ENCODE peak calls at places on chromosome 15, in five cellular contexts. One of them, this sample, is unnamed.
A peak's percentile ranks its signal among the peaks of the same experiment; 100 is the strongest.

GRCh38 chr15:73239564-73240208 is 129.1 kb downstream of the HCN4 start:
- DNase-seq in HCT116: no peak
- DNase-seq in K562: no peak
- DNase-seq in prostate gland: no peak
- DNase-seq in breast epithelium: no peak
- DNase-seq in this sample: no peak

GRCh38 chr15:57861039-57861638 is 154.6 kb downstream of the POLR2M start:
- DNase-seq in HCT116: peak; percentile 60
- DNase-seq in K562: peak; percentile 46
- DNase-seq in breast epithelium: no peak
- DNase-seq in prostate gland: peak; percentile 37
- DNase-seq in this sample: no peak

GRCh38 chr15:69908060-69908459 is 189.7 kb downstream of the TLE3 start:
- DNase-seq in breast epithelium: no peak
- DNase-seq in K562: no peak
- DNase-seq in prostate gland: no peak
- DNase-seq in HCT116: no peak
- DNase-seq in this sample: no peak

GRCh38 chr15:68614621-68615035 is 35.8 kb downstream of the CORO2B start:
- DNase-seq in K562: no peak
- DNase-seq in breast epithelium: no peak
- DNase-seq in HCT116: no peak
- DNase-seq in prostate gland: no peak
- DNase-seq in this sample: no peak

GRCh38 chr15:45732544-45733130 is 97.8 kb downstream of the SQOR start:
- DNase-seq in K562: no peak
- DNase-seq in breast epithelium: no peak
- DNase-seq in prostate gland: peak; percentile 65
- DNase-seq in HCT116: no peak
- DNase-seq in this sample: peak; percentile 37

GRCh38 chr15:33242669-33243191 is 48.2 kb upstream of the FMN1 start:
- DNase-seq in K562: peak; percentile 15
- DNase-seq in prostate gland: no peak
- DNase-seq in HCT116: no peak
- DNase-seq in breast epithelium: no peak
- DNase-seq in this sample: no peak

GRCh38 chr15:62124953-62125263 is 40.2 kb downstream of the C2CD4B start:
- DNase-seq in prostate gland: no peak
- DNase-seq in HCT116: no peak
- DNase-seq in K562: no peak
- DNase-seq in breast epithelium: no peak
- DNase-seq in this sample: no peak

GRCh38 chr15:100244796-100245495 is 96.8 kb downstream of the ADAMTS17 start:
- DNase-seq in HCT116: no peak
- DNase-seq in prostate gland: no peak
- DNase-seq in K562: no peak
- DNase-seq in breast epithelium: no peak
- DNase-seq in this sample: no peak

GRCh38 chr15:66700412-66700801 is 1.6 kb upstream of the SMAD6 start:
- DNase-seq in breast epithelium: no peak
- DNase-seq in K562: no peak
- DNase-seq in prostate gland: no peak
- DNase-seq in HCT116: no peak
- DNase-seq in this sample: no peak

GRCh38 chr15:99994849-99995248 is 261.6 kb upstream of the LYSMD4 start:
- DNase-seq in K562: no peak
- DNase-seq in prostate gland: no peak
- DNase-seq in breast epithelium: no peak
- DNase-seq in HCT116: no peak
- DNase-seq in this sample: no peak

GRCh38 chr15:70584838-70585706 is 178.3 kb downstream of the UACA start:
- DNase-seq in prostate gland: peak; percentile 16
- DNase-seq in K562: no peak
- DNase-seq in HCT116: peak; percentile 38
- DNase-seq in breast epithelium: no peak
- DNase-seq in this sample: peak; percentile 27

GRCh38 chr15:40764766-40765136 is 883 bp downstream of the GCHFR start:
- DNase-seq in HCT116: no peak
- DNase-seq in breast epithelium: no peak
- DNase-seq in prostate gland: no peak
- DNase-seq in K562: no peak
- DNase-seq in this sample: no peak

GRCh38 chr15:73872370-73872769 is 994 bp upstream of the TBC1D21 start:
- DNase-seq in breast epithelium: no peak
- DNase-seq in HCT116: no peak
- DNase-seq in K562: no peak
- DNase-seq in prostate gland: no peak
- DNase-seq in this sample: no peak

GRCh38 chr15:74406992-74407705 is 26.6 kb downstream of the SEMA7A start:
- DNase-seq in breast epithelium: no peak
- DNase-seq in HCT116: no peak
- DNase-seq in K562: no peak
- DNase-seq in prostate gland: no peak
- DNase-seq in this sample: no peak

GRCh38 chr15:74783072-74783807 is 1.4 kb downstream of the CSK start:
- DNase-seq in breast epithelium: no peak
- DNase-seq in HCT116: no peak
- DNase-seq in K562: peak; percentile 52
- DNase-seq in prostate gland: no peak
- DNase-seq in this sample: no peak

GRCh38 chr15:80660114-80660513 is 35.0 kb upstream of the ABHD17C start:
- DNase-seq in breast epithelium: no peak
- DNase-seq in HCT116: no peak
- DNase-seq in prostate gland: peak; percentile 55
- DNase-seq in K562: no peak
- DNase-seq in this sample: peak; percentile 39

GRCh38 chr15:91049378-91050127 is 27.2 kb upstream of the VPS33B start:
- DNase-seq in HCT116: peak; percentile 73
- DNase-seq in prostate gland: peak; percentile 74
- DNase-seq in K562: peak; percentile 25
- DNase-seq in breast epithelium: peak; percentile 42
- DNase-seq in this sample: peak; percentile 59

GRCh38 chr15:25241241-25241801 is 197.5 kb downstream of the UBE3A start:
- DNase-seq in K562: no peak
- DNase-seq in breast epithelium: no peak
- DNase-seq in prostate gland: no peak
- DNase-seq in HCT116: no peak
- DNase-seq in this sample: no peak

GRCh38 chr15:38129531-38130199 is 123.0 kb upstream of the SPRED1 start:
- DNase-seq in prostate gland: no peak
- DNase-seq in breast epithelium: peak; percentile 84
- DNase-seq in HCT116: no peak
- DNase-seq in K562: no peak
- DNase-seq in this sample: peak; percentile 43

GRCh38 chr15:65189102-65189740 is 4.1 kb upstream of the CLPX start:
- DNase-seq in K562: peak; percentile 36
- DNase-seq in prostate gland: no peak
- DNase-seq in HCT116: peak; percentile 63
- DNase-seq in breast epithelium: no peak
- DNase-seq in this sample: no peak

GRCh38 chr15:71957026-71957425 is 146.7 kb downstream of the NR2E3 start:
- DNase-seq in prostate gland: no peak
- DNase-seq in K562: no peak
- DNase-seq in HCT116: no peak
- DNase-seq in breast epithelium: no peak
- DNase-seq in this sample: no peak

GRCh38 chr15:81338422-81339007 is 14.6 kb upstream of the STARD5 start:
- DNase-seq in HCT116: peak; percentile 2
- DNase-seq in K562: no peak
- DNase-seq in prostate gland: peak; percentile 73
- DNase-seq in breast epithelium: peak; percentile 59
- DNase-seq in this sample: no peak

GRCh38 chr15:25690673-25691543 is 172.2 kb downstream of the ATP10A start:
- DNase-seq in HCT116: no peak
- DNase-seq in breast epithelium: no peak
- DNase-seq in K562: no peak
- DNase-seq in prostate gland: no peak
- DNase-seq in this sample: no peak

GRCh38 chr15:85777291-85778106 is 17.2 kb downstream of the KLHL25 start:
- DNase-seq in prostate gland: no peak
- DNase-seq in HCT116: no peak
- DNase-seq in K562: no peak
- DNase-seq in breast epithelium: no peak
- DNase-seq in this sample: no peak

GRCh38 chr15:49075876-49076275 is 29.6 kb upstream of the SECISBP2L start:
- DNase-seq in K562: no peak
- DNase-seq in prostate gland: no peak
- DNase-seq in HCT116: no peak
- DNase-seq in breast epithelium: no peak
- DNase-seq in this sample: no peak

GRCh38 chr15:93520206-93520605 is 431.2 kb upstream of the RGMA start:
- DNase-seq in prostate gland: no peak
- DNase-seq in HCT116: no peak
- DNase-seq in breast epithelium: no peak
- DNase-seq in K562: no peak
- DNase-seq in this sample: no peak

GRCh38 chr15:101194246-101195138 is 57.4 kb downstream of the CHSY1 start:
- DNase-seq in prostate gland: no peak
- DNase-seq in K562: no peak
- DNase-seq in breast epithelium: no peak
- DNase-seq in HCT116: no peak
- DNase-seq in this sample: no peak

GRCh38 chr15:52551762-52552161 is 17.1 kb downstream of the ARPP19 start:
- DNase-seq in HCT116: no peak
- DNase-seq in K562: no peak
- DNase-seq in breast epithelium: no peak
- DNase-seq in prostate gland: no peak
- DNase-seq in this sample: no peak

GRCh38 chr15:101193063-101193712 is 58.7 kb downstream of the CHSY1 start:
- DNase-seq in prostate gland: peak; percentile 73
- DNase-seq in breast epithelium: no peak
- DNase-seq in K562: no peak
- DNase-seq in HCT116: no peak
- DNase-seq in this sample: no peak

GRCh38 chr15:39362832-39363561 is 217.9 kb upstream of the THBS1 start:
- DNase-seq in HCT116: no peak
- DNase-seq in K562: no peak
- DNase-seq in prostate gland: no peak
- DNase-seq in breast epithelium: no peak
- DNase-seq in this sample: no peak

GRCh38 chr15:69578792-69579587 is 126.4 kb downstream of the RPLP1 start:
- DNase-seq in breast epithelium: peak; percentile 36
- DNase-seq in K562: no peak
- DNase-seq in HCT116: no peak
- DNase-seq in prostate gland: peak; percentile 31
- DNase-seq in this sample: peak; percentile 95

GRCh38 chr15:80893777-80894176 is 95.8 kb downstream of the MESD start:
- DNase-seq in K562: no peak
- DNase-seq in HCT116: no peak
- DNase-seq in prostate gland: no peak
- DNase-seq in breast epithelium: no peak
- DNase-seq in this sample: no peak

GRCh38 chr15:35958021-35958420 is 412.1 kb upstream of the DPH6 start:
- DNase-seq in K562: no peak
- DNase-seq in prostate gland: no peak
- DNase-seq in HCT116: no peak
- DNase-seq in breast epithelium: no peak
- DNase-seq in this sample: no peak

GRCh38 chr15:74400915-74401757 is 32.6 kb downstream of the SEMA7A start:
- DNase-seq in HCT116: no peak
- DNase-seq in breast epithelium: no peak
- DNase-seq in K562: no peak
- DNase-seq in prostate gland: no peak
- DNase-seq in this sample: no peak

GRCh38 chr15:78951841-78952238 is 7.0 kb upstream of the CTSH start:
- DNase-seq in prostate gland: no peak
- DNase-seq in K562: no peak
- DNase-seq in HCT116: no peak
- DNase-seq in breast epithelium: no peak
- DNase-seq in this sample: peak; percentile 64

GRCh38 chr15:40328176-40328575 is 4.7 kb downstream of the INAFM2 start:
- DNase-seq in prostate gland: no peak
- DNase-seq in HCT116: no peak
- DNase-seq in K562: no peak
- DNase-seq in breast epithelium: no peak
- DNase-seq in this sample: no peak

GRCh38 chr15:76057332-76058000 is 2.3 kb upstream of the TMEM266 start:
- DNase-seq in K562: peak; percentile 33
- DNase-seq in breast epithelium: no peak
- DNase-seq in prostate gland: peak; percentile 28
- DNase-seq in HCT116: no peak
- DNase-seq in this sample: peak; percentile 28
- TF ChIP-seq CTCF in K562: peak; percentile 63
- TF ChIP-seq CTCF in breast epithelium: peak; percentile 49
- TF ChIP-seq CTCF in prostate gland: peak; percentile 63
- TF ChIP-seq CTCF in HCT116: peak; percentile 73
- TF ChIP-seq CTCF in this sample: no peak

GRCh38 chr15:63514533-63514943 is 10.1 kb downstream of the USP3 start:
- DNase-seq in K562: no peak
- DNase-seq in HCT116: no peak
- DNase-seq in prostate gland: no peak
- DNase-seq in breast epithelium: no peak
- DNase-seq in this sample: no peak
- H3K27ac ChIP-seq in K562: no peak overlapping the region
- H3K27ac ChIP-seq in HCT116: no peak overlapping the region
- H3K27ac ChIP-seq in prostate gland: no peak overlapping the region
- H3K27ac ChIP-seq in breast epithelium: no peak overlapping the region
- H3K27ac ChIP-seq in this sample: no peak overlapping the region

GRCh38 chr15:97961067-97961954 is 808 bp downstream of the ARRDC4 start:
- DNase-seq in prostate gland: peak; percentile 18
- DNase-seq in breast epithelium: peak; percentile 24
- DNase-seq in HCT116: peak; percentile 1
- DNase-seq in K562: peak; percentile 65
- DNase-seq in this sample: peak; percentile 53
- TF ChIP-seq POLR2AphosphoS5 in prostate gland: no peak
- TF ChIP-seq POLR2AphosphoS5 in breast epithelium: no peak
- TF ChIP-seq POLR2AphosphoS5 in HCT116: peak; percentile 22
- TF ChIP-seq POLR2AphosphoS5 in K562: no peak
- TF ChIP-seq POLR2AphosphoS5 in this sample: no peak

DNA sequence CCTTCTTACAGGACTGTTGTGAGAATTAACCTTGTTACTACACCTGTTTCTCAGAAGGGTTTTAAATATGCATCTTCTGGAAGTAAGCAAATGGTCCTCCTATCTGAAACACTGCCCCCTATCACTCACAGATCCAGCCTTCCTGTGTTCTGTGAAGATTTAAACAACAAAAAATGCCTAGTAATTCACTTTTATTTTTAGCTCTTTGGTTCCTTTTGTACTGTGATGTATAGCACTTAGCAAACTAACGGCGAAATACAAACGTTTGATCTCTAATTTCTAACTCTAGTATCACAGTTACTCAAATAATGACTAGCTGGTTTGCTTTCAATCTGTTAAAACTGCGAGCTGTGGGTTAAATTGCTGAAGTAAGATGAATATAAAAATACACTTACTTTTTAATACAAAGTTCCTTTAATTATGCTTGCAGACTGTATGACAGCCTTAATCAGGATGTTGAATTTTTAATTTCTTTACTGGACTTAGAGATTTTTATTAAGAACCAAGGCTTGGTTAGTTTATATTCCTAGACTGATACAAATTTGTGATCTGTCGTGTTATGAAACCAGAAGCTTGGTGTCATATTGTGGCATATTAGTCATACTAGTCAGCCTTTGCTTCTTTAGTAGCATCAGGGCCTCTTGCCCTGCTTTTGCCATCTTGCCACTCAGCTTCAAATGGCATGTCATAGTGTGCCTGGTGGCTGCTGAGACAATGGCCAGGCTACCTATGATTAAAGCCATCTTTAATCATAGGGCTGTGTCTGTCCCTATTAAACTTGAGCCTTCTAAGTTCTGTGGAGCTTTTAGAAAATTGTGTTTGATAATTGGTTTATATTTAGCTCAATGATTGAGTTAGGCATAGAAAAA is 9.2 kb downstream of the EIF3J start:
- DNase-seq in K562: no peak
- DNase-seq in HCT116: no peak
- DNase-seq in breast epithelium: no peak
- DNase-seq in prostate gland: no peak
- DNase-seq in this sample: no peak
- TF ChIP-seq CTCF in K562: no peak
- TF ChIP-seq CTCF in HCT116: no peak
- TF ChIP-seq CTCF in breast epithelium: no peak
- TF ChIP-seq CTCF in prostate gland: no peak
- TF ChIP-seq CTCF in this sample: no peak